ENCODE peak calls at places on chromosomes 1 and 21, in six cellular contexts. V is right atrium auricular region, K is GM10248, E is neural crest cell, S is uterus, A is fibroblast of lung. Y is an unnamed sample.

GRCh38 chr1:9262096-9262495 is 27.5 kb downstream of the H6PD start:
- DNase-seq in V (no peak), K (no peak), E (no peak), S (no peak), A (no peak), Y (no peak)

GRCh38 chr1:20358761-20359263 is 68.1 kb downstream of the VWA5B1 start:
- DNase-seq in V (no peak), K (no peak), E (no peak), S (no peak), A (peak), Y (no peak)

GRCh38 chr1:200525167-200526123 is 95.1 kb downstream of the KIF14 start:
- DNase-seq in V (no peak), K (no peak), E (no peak), S (peak), A (peak), Y (no peak)

GRCh38 chr1:224615861-224616760 is at the start of gene CNIH3:
- DNase-seq in V (no peak), K (no peak), E (peak), S (no peak), A (peak), Y (peak)

GRCh38 chr1:153746174-153746573 is 18.3 kb downstream of the INTS3 start:
- DNase-seq in V (no peak), K (no peak), E (no peak), S (no peak), A (no peak), Y (no peak)

GRCh38 chr1:225745231-225745630 is 32.4 kb upstream of the SRP9 start:
- DNase-seq in V (no peak), K (no peak), E (no peak), S (no peak), A (no peak), Y (no peak)

GRCh38 chr21:41684381-41685245 is 82.2 kb downstream of the RIPK4 start:
- DNase-seq in V (no peak), K (no peak), E (no peak), S (no peak), A (peak), Y (no peak)

GRCh38 chr21:42648606-42649005 is 4.8 kb upstream of the PDE9A start:
- DNase-seq in V (no peak), K (no peak), E (no peak), S (no peak), A (no peak), Y (no peak)

GRCh38 chr1:48329489-48329888 is 107.0 kb downstream of the SLC5A9 start:
- DNase-seq in V (no peak), K (no peak), E (no peak), S (no peak), A (peak), Y (no peak)

GRCh38 chr1:164703971-164704411 is 145.0 kb downstream of the PBX1 start:
- DNase-seq in V (no peak), K (no peak), E (no peak), S (no peak), A (no peak), Y (no peak)

GRCh38 chr21:39153373-39153772 is 29.9 kb downstream of the PSMG1 start:
- DNase-seq in V (no peak), K (no peak), E (no peak), S (no peak), A (no peak), Y (no peak)

GRCh38 chr1:184351416-184351975 is 35.3 kb upstream of the C1orf21 start:
- DNase-seq in V (no peak), K (no peak), E (no peak), S (no peak), A (no peak), Y (no peak)

GRCh38 chr1:9798236-9799130 is 25.3 kb downstream of the CLSTN1 start:
- DNase-seq in V (no peak), K (no peak), E (no peak), S (peak), A (peak), Y (no peak)

GRCh38 chr1:177119311-177119710 is 45.2 kb downstream of the ASTN1 start:
- DNase-seq in V (no peak), K (no peak), E (no peak), S (no peak), A (no peak), Y (no peak)

GRCh38 chr1:218384576-218384975 is 39.4 kb downstream of the TGFB2 start:
- DNase-seq in V (no peak), K (no peak), E (no peak), S (no peak), A (peak), Y (no peak)

GRCh38 chr1:21307663-21308062 is 17.4 kb upstream of the ECE1 start:
- DNase-seq in V (no peak), K (no peak), E (no peak), S (no peak), A (no peak), Y (no peak)

GRCh38 chr1:43968348-43968948 is 1.4 kb upstream of the DPH2 start:
- DNase-seq in V (no peak), K (no peak), E (peak), S (no peak), A (no peak), Y (peak)

GRCh38 chr1:71777094-71777493 is 505.2 kb downstream of the NEGR1 start:
- DNase-seq in V (no peak), K (no peak), E (no peak), S (no peak), A (no peak), Y (no peak)

GRCh38 chr1:193025218-193025617 is 33.9 kb downstream of the UCHL5 start:
- DNase-seq in V (no peak), K (no peak), E (no peak), S (no peak), A (no peak), Y (no peak)

GRCh38 chr1:10107985-10108663 is 75.4 kb downstream of the UBE4B start:
- DNase-seq in V (no peak), K (no peak), E (no peak), S (no peak), A (peak), Y (no peak)

GRCh38 chr1:13751458-13751871 is 51.5 kb downstream of the PRDM2 start:
- DNase-seq in V (no peak), K (peak), E (no peak), S (no peak), A (no peak), Y (no peak)

GRCh38 chr1:13751985-13752384 is 52.0 kb downstream of the PRDM2 start:
- DNase-seq in V (no peak), K (no peak), E (no peak), S (no peak), A (no peak), Y (no peak)

GRCh38 chr1:13749543-13750307 is 49.7 kb downstream of the PRDM2 start:
- DNase-seq in V (peak), K (no peak), E (peak), S (peak), A (peak), Y (peak)

GRCh38 chr1:13746342-13746741 is 46.4 kb downstream of the PRDM2 start:
- DNase-seq in V (no peak), K (no peak), E (no peak), S (no peak), A (no peak), Y (no peak)

DNA sequence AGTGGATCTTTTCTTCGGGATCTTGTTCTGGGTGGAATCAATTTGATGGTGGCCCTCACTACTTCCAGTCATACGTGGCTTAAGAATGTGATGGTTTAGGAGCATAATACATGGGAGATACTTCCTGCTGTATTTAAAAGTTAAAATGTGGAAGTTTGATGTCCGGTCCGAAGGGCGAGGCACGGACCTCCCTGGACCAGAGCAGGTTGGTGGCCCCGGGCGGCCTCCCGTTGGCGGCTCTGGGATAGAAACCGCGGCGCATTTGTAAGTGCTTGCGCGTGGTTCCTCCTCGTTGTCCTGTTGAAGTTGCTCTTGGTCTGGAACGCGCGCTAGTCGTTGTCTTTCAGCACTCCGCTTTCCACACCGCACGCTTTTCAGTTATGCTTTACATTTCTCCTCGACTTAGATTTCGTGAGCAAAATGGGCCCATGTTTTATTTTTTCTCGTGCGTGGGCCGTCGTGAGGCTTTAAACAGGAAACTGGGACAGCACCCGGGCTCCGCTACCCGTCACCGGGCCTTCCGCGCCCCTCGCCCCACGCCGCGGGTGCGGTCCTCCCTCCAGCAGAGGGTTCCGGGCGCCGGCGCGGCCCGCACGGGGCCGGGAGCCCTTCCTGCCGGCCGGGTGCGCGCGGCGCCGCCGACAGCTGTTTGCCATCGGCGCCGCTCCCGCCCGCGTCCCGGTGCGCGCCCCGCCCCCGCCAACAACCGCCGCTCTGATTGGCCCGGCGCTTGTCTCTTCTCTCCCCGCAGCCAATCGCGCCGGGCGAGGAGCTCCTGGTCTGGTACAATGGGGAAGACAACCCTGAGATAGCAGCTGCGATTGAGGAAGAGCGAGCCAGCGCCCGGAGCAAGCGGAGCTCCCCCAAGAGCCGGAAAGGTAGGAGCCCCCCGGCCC is 48.9 kb downstream of the PRDM2 start:
- DNase-seq in V (peak), K (peak), E (peak), S (peak), A (peak), Y (peak)
- TF ChIP-seq CTCF in V (no peak), K (peak), E (peak), S (peak), A (no peak), Y (peak)

DNA sequence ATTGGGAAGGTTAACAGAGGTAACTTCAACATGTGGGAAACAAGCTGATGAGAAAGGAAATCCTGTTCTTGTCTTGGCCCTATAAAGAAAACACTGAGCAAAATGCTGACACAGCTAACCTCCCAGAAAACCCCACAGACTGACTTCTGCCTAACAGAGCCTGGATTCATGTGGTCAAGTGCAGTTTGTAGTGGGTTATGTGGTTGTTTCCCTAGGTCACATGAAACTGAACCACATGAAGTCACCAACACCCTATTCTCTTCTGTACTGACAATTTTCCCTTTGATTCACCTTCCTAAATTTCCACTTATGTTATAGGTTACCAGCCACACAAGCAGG is 601.3 kb upstream of the USP24 start:
- DNase-seq in V (no peak), K (no peak), E (no peak), S (no peak), A (peak), Y (no peak)
- TF ChIP-seq CTCF in V (no peak), K (no peak), E (no peak), S (no peak), A (no peak), Y (no peak)

DNA sequence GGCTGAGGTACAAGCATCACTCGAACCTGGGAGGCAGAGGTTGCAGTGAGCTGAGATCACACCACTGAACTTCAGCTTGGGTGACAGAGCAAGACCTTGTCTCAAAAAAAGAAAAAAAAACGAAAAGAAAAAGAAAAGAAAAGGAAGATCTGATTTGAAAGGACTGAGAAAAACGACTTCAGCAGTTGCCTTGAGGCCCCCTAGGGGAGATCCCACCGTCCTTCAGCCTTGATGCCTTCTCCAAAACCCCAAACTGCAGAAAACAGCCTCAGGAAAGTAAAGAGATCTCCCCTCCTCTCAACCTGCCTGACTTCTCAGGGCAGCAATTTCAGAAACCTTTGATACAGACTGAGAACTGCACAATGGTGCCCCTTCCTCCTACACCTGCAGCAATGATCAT is 50.9 kb upstream of the BCAR3 start:
- DNase-seq in V (no peak), K (no peak), E (no peak), S (no peak), A (no peak), Y (no peak)
- TF ChIP-seq CTCF in V (no peak), K (no peak), E (peak), S (no peak), A (peak), Y (peak)

GRCh38 chr1:232952514-232953175 is 2.2 kb downstream of the NTPCR start:
- DNase-seq in V (no peak), K (peak), E (peak), S (no peak), A (peak), Y (peak)
- TF ChIP-seq CTCF in V (peak), K (peak), E (peak), S (peak), A (peak), Y (peak)

DNA sequence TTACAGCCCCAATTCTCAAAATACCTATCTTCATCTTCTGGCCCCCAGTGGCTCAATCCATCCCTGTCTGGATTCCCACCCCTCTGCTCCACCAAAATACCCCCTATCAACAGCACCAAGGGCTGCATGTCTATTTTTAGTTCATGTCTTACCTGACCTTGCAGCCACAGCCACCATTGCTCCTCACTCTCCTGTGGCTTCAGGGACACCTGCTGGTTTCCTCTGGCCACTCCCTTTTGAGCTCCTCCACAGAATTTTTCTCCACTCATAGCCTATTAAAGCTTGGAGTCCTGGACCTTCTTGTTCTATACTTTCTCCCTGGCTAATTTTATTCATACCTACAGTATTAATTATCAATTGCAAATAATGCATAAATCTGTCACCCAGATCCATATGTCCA is 125.3 kb upstream of the NGF start:
- DNase-seq in V (peak), K (no peak), E (no peak), S (no peak), A (no peak), Y (no peak)
- TF ChIP-seq CTCF in V (peak), K (no peak), E (no peak), S (no peak), A (no peak), Y (peak)

DNA sequence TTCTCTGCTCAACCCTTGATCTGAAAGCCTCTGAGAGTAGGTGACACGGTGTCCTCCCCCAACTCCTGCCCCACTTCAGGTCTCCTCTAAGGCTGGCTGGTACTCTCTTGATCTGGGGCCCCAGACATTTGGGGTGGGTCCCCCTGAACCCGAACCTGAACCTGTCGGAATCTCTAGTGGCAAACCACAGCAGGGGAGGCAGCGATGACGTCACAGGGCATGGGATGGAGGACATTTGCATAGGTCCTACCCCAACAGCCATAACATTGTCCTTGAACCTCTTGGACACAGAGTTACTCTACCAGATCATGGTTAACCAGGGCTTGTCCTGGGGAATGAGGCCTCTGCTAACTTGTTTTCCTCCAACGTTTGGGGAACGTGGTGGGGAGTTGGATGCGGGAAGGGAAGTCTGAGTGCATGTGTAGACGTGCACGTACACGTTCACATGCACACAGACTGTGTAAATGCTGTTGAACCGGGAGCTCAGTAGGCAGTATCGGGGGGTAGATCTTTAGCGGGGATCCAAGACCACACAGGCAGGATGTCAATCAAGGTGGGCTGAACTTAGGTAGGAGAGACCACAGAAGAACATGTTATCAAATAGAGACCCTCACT is 32.4 kb downstream of the CITED4 start:
- DNase-seq in V (no peak), K (no peak), E (no peak), S (no peak), A (no peak), Y (no peak)
- TF ChIP-seq CTCF in V (no peak), K (no peak), E (no peak), S (no peak), A (no peak), Y (no peak)

GRCh38 chr1:98054367-98054701 is 133.5 kb upstream of the DPYD start:
- DNase-seq in V (no peak), K (no peak), E (no peak), S (no peak), A (no peak), Y (no peak)
- TF ChIP-seq CTCF in V (no peak), K (no peak), E (no peak), S (no peak), A (no peak), Y (peak)

DNA sequence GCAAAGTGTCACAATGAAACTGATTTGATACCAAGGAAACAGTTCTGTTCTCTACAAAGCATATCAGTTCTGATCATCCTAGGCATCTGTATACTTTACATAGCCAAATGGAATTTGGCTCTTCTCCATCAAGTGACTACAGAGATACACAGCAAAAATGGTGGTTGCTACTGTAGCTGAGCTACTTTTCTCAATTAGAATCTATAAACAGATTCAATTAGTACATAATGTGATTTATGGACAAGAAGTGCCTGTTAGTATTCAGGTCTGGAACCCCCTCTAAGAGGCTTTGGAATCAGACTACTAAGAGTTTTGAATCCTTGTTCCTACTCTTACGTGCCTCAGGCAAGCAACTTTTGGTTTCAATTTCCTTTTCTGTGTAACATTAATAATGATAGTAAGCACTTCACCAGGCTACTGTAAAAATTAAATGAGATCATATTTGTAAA is 25.5 kb downstream of the C21orf91 start:
- DNase-seq in V (no peak), K (no peak), E (no peak), S (no peak), A (peak), Y (no peak)
- TF ChIP-seq CTCF in V (no peak), K (no peak), E (no peak), S (no peak), A (no peak), Y (no peak)

GRCh38 chr1:230456478-230456877 is 30.3 kb upstream of the PGBD5 start:
- DNase-seq in V (no peak), K (no peak), E (no peak), S (no peak), A (no peak), Y (no peak)
- TF ChIP-seq CTCF in V (no peak), K (no peak), E (no peak), S (no peak), A (no peak), Y (no peak)

GRCh38 chr1:19317126-19317910 is 5.2 kb downstream of the SLC66A1 start:
- DNase-seq in V (no peak), K (no peak), E (no peak), S (no peak), A (no peak), Y (no peak)
- TF ChIP-seq CTCF in V (no peak), K (no peak), E (no peak), S (no peak), A (no peak), Y (no peak)